ENCODE peak calls at places on chromosomes 13 and 19, in ten cellular contexts. K is ELF-1; M is fibroblast of lung; G is NCI-H1048; I is kidney glomerular epithelial cell; D is left cardiac atrium; E is stimulated activated CD8-positive, alpha-beta memory T cell treated with anti-CD3 and anti-CD28 coated beads, Interleukin-2, amount 100 ng/mL, for 48 hours; X is amniotic stem cell; V is T-helper 17 cell; T is lower leg skin. L is an unnamed sample.

GRCh38 chr13:105814219-105814901 is 721.1 kb downstream of the EFNB2 start:
- DNase-seq in K (no peak), M (no peak), G (no peak), I (peak; percentile 26), D (no peak), E (no peak), X (no peak), V (no peak), T (peak; percentile 71), L (peak; percentile 59)

GRCh38 chr19:13051581-13052165 is 51.0 kb downstream of the LYL1 start:
- DNase-seq in K (peak; percentile 99), M (peak; percentile 67), G (no peak), I (peak; percentile 68), D (no peak), E (no peak), X (no peak), V (no peak), T (no peak), L (peak; percentile 69)

GRCh38 chr19:17686592-17687042 is 1.5 kb downstream of the UNC13A start:
- DNase-seq in K (peak; percentile 62), M (no peak), G (no peak), I (no peak), D (peak; percentile 69), E (no peak), X (no peak), V (no peak), T (no peak), L (no peak)

GRCh38 chr13:100362371-100362770 is 226.2 kb downstream of the GGACT start:
- DNase-seq in K (no peak), M (no peak), G (no peak), I (no peak), D (no peak), E (no peak), X (no peak), V (no peak), T (no peak), L (no peak)

GRCh38 chr13:43494206-43494605 is 292.6 kb downstream of the ENOX1 start:
- DNase-seq in K (no peak), M (no peak), G (no peak), I (no peak), D (no peak), E (no peak), X (no peak), V (no peak), T (no peak), L (no peak)

GRCh38 chr19:20078696-20079095 is 896 bp downstream of the ZNF90 start:
- DNase-seq in K (peak; percentile 73), M (peak; percentile 75), G (no peak), I (no peak), D (peak; percentile 44), E (peak; percentile 0), X (no peak), V (no peak), T (no peak), L (peak; percentile 42)

GRCh38 chr19:47573076-47574026 is at the start of gene ZNF541:
- DNase-seq in K (peak; percentile 18), M (peak; percentile 42), G (no peak), I (no peak), D (peak; percentile 80), E (peak; percentile 56), X (no peak), V (peak; percentile 80), T (peak; percentile 50), L (no peak)

GRCh38 chr19:38905620-38906019 is 5.9 kb downstream of the NFKBIB start:
- DNase-seq in K (no peak), M (no peak), G (no peak), I (no peak), D (no peak), E (no peak), X (no peak), V (no peak), T (no peak), L (no peak)

GRCh38 chr13:59493436-59493965 is 670.2 kb downstream of the DIAPH3 start:
- DNase-seq in K (no peak), M (no peak), G (no peak), I (no peak), D (no peak), E (no peak), X (no peak), V (no peak), T (no peak), L (peak; percentile 16)

GRCh38 chr13:107743523-107743922 is 471.8 kb downstream of the LIG4 start:
- DNase-seq in K (no peak), M (no peak), G (no peak), I (no peak), D (no peak), E (no peak), X (no peak), V (no peak), T (no peak), L (no peak)

GRCh38 chr19:480016-480855 is 16.1 kb upstream of the MADCAM1 start:
- DNase-seq in K (peak; percentile 80), M (peak; percentile 42), G (no peak), I (peak; percentile 19), D (peak; percentile 91), E (peak; percentile 40), X (no peak), V (no peak), T (peak; percentile 71), L (peak; percentile 69)

GRCh38 chr19:20318616-20319015 is 151.6 kb downstream of the ZNF486 start:
- DNase-seq in K (no peak), M (no peak), G (no peak), I (no peak), D (no peak), E (no peak), X (no peak), V (no peak), T (no peak), L (no peak)

GRCh38 chr13:110475550-110476219 is 85.8 kb downstream of the RAB20 start:
- DNase-seq in K (no peak), M (no peak), G (no peak), I (no peak), D (no peak), E (no peak), X (no peak), V (no peak), T (no peak), L (no peak)

GRCh38 chr19:31340059-31341025 is 8.9 kb downstream of the TSHZ3 start:
- DNase-seq in K (no peak), M (peak; percentile 59), G (no peak), I (no peak), D (no peak), E (no peak), X (no peak), V (no peak), T (no peak), L (no peak)

GRCh38 chr19:16078311-16078758 is 2.0 kb downstream of the TPM4 start:
- DNase-seq in K (peak; percentile 76), M (no peak), G (no peak), I (no peak), D (no peak), E (no peak), X (no peak), V (no peak), T (no peak), L (peak; percentile 48)

GRCh38 chr19:30074741-30075460 is 132.9 kb downstream of the URI1 start:
- DNase-seq in K (no peak), M (no peak), G (no peak), I (no peak), D (no peak), E (no peak), X (no peak), V (no peak), T (no peak), L (no peak)